ENCODE peak calls at places on chromosomes 16 and 17, in seven cellular contexts. One of them, this sample, is unnamed.

GRCh38 chr16:67181346-67181745 is 2.4 kb downstream of the MATCAP1 start:
- DNase-seq in dorsolateral prefrontal cortex: no peak
- DNase-seq in colonic mucosa: no peak
- DNase-seq in breast epithelium: no peak
- DNase-seq in prostate gland: no peak
- DNase-seq in ovary: peak; percentile 82
- DNase-seq in lower lobe of right lung: no peak
- DNase-seq in this sample: no peak

GRCh38 chr17:82929676-82930042 is 89.8 kb upstream of the ZNF750 start:
- DNase-seq in dorsolateral prefrontal cortex: peak; percentile 12
- DNase-seq in colonic mucosa: no peak
- DNase-seq in breast epithelium: no peak
- DNase-seq in prostate gland: no peak
- DNase-seq in ovary: no peak
- DNase-seq in lower lobe of right lung: peak; percentile 23
- DNase-seq in this sample: no peak

GRCh38 chr17:22273308-22273707 is 581.0 kb downstream of the KCNJ18 start:
- DNase-seq in dorsolateral prefrontal cortex: no peak
- DNase-seq in colonic mucosa: no peak
- DNase-seq in breast epithelium: no peak
- DNase-seq in prostate gland: no peak
- DNase-seq in ovary: no peak
- DNase-seq in lower lobe of right lung: no peak
- DNase-seq in this sample: no peak

GRCh38 chr17:72472116-72472515 is 351.3 kb downstream of the SOX9 start:
- DNase-seq in dorsolateral prefrontal cortex: no peak
- DNase-seq in colonic mucosa: no peak
- DNase-seq in breast epithelium: no peak
- DNase-seq in prostate gland: no peak
- DNase-seq in ovary: no peak
- DNase-seq in lower lobe of right lung: no peak
- DNase-seq in this sample: no peak

GRCh38 chr17:80246266-80246681 is 14.4 kb upstream of the RNF213 start:
- DNase-seq in dorsolateral prefrontal cortex: no peak
- DNase-seq in colonic mucosa: no peak
- DNase-seq in breast epithelium: no peak
- DNase-seq in prostate gland: no peak
- DNase-seq in ovary: no peak
- DNase-seq in lower lobe of right lung: peak; percentile 46
- DNase-seq in this sample: no peak

GRCh38 chr16:49953090-49953489 is 71.9 kb upstream of the CNEP1R1 start:
- DNase-seq in dorsolateral prefrontal cortex: no peak
- DNase-seq in colonic mucosa: no peak
- DNase-seq in breast epithelium: no peak
- DNase-seq in prostate gland: no peak
- DNase-seq in ovary: no peak
- DNase-seq in lower lobe of right lung: no peak
- DNase-seq in this sample: no peak

GRCh38 chr17:935485-935884 is 44.1 kb downstream of the NXN start:
- DNase-seq in dorsolateral prefrontal cortex: no peak
- DNase-seq in colonic mucosa: no peak
- DNase-seq in breast epithelium: peak; percentile 71
- DNase-seq in prostate gland: no peak
- DNase-seq in ovary: no peak
- DNase-seq in lower lobe of right lung: no peak
- DNase-seq in this sample: no peak

GRCh38 chr17:80836658-80836965 is 155.0 kb upstream of the CHMP6 start:
- DNase-seq in dorsolateral prefrontal cortex: peak; percentile 42
- DNase-seq in colonic mucosa: no peak
- DNase-seq in breast epithelium: no peak
- DNase-seq in prostate gland: no peak
- DNase-seq in ovary: no peak
- DNase-seq in lower lobe of right lung: no peak
- DNase-seq in this sample: no peak

GRCh38 chr17:55852734-55853133 is 101.9 kb downstream of the PCTP start:
- DNase-seq in dorsolateral prefrontal cortex: no peak
- DNase-seq in colonic mucosa: no peak
- DNase-seq in breast epithelium: no peak
- DNase-seq in prostate gland: no peak
- DNase-seq in ovary: no peak
- DNase-seq in lower lobe of right lung: no peak
- DNase-seq in this sample: no peak

GRCh38 chr16:27315333-27316037 is 1.7 kb downstream of the IL4R start:
- DNase-seq in dorsolateral prefrontal cortex: peak; percentile 35
- DNase-seq in colonic mucosa: peak; percentile 57
- DNase-seq in breast epithelium: peak; percentile 44
- DNase-seq in prostate gland: peak; percentile 35
- DNase-seq in ovary: peak; percentile 65
- DNase-seq in lower lobe of right lung: peak; percentile 65
- DNase-seq in this sample: no peak

GRCh38 chr17:35088647-35088910 is 25.1 kb upstream of the RFFL start:
- DNase-seq in dorsolateral prefrontal cortex: no peak
- DNase-seq in colonic mucosa: peak; percentile 60
- DNase-seq in breast epithelium: peak; percentile 24
- DNase-seq in prostate gland: peak; percentile 38
- DNase-seq in ovary: peak; percentile 45
- DNase-seq in lower lobe of right lung: peak; percentile 65
- DNase-seq in this sample: no peak

GRCh38 chr16:12773216-12773615 is 30.5 kb downstream of the CPPED1 start:
- DNase-seq in dorsolateral prefrontal cortex: no peak
- DNase-seq in colonic mucosa: no peak
- DNase-seq in breast epithelium: no peak
- DNase-seq in prostate gland: no peak
- DNase-seq in ovary: no peak
- DNase-seq in lower lobe of right lung: no peak
- DNase-seq in this sample: no peak

GRCh38 chr17:14616508-14616907 is 315.6 kb downstream of the HS3ST3B1 start:
- DNase-seq in dorsolateral prefrontal cortex: no peak
- DNase-seq in colonic mucosa: no peak
- DNase-seq in breast epithelium: no peak
- DNase-seq in prostate gland: no peak
- DNase-seq in ovary: no peak
- DNase-seq in lower lobe of right lung: no peak
- DNase-seq in this sample: peak; percentile 50

GRCh38 chr17:81834831-81835267 is at the start of gene PPP1R27:
- DNase-seq in dorsolateral prefrontal cortex: no peak
- DNase-seq in colonic mucosa: no peak
- DNase-seq in breast epithelium: no peak
- DNase-seq in prostate gland: no peak
- DNase-seq in ovary: no peak
- DNase-seq in lower lobe of right lung: no peak
- DNase-seq in this sample: no peak

GRCh38 chr16:74522160-74522559 is 84.8 kb downstream of the GLG1 start:
- DNase-seq in dorsolateral prefrontal cortex: no peak
- DNase-seq in colonic mucosa: no peak
- DNase-seq in breast epithelium: no peak
- DNase-seq in prostate gland: no peak
- DNase-seq in ovary: no peak
- DNase-seq in lower lobe of right lung: no peak
- DNase-seq in this sample: no peak

GRCh38 chr17:17075037-17075755 is 32.9 kb downstream of the MPRIP start:
- DNase-seq in dorsolateral prefrontal cortex: peak; percentile 26
- DNase-seq in colonic mucosa: no peak
- DNase-seq in breast epithelium: no peak
- DNase-seq in prostate gland: no peak
- DNase-seq in ovary: peak; percentile 67
- DNase-seq in lower lobe of right lung: peak; percentile 47
- DNase-seq in this sample: peak; percentile 43

GRCh38 chr17:2939714-2940351 is 123.6 kb downstream of the OR1D5 start:
- DNase-seq in dorsolateral prefrontal cortex: no peak
- DNase-seq in colonic mucosa: peak; percentile 67
- DNase-seq in breast epithelium: peak; percentile 22
- DNase-seq in prostate gland: no peak
- DNase-seq in ovary: no peak
- DNase-seq in lower lobe of right lung: peak; percentile 60
- DNase-seq in this sample: no peak

GRCh38 chr17:2936771-2937321 is 126.6 kb downstream of the OR1D5 start:
- DNase-seq in dorsolateral prefrontal cortex: no peak
- DNase-seq in colonic mucosa: no peak
- DNase-seq in breast epithelium: no peak
- DNase-seq in prostate gland: no peak
- DNase-seq in ovary: no peak
- DNase-seq in lower lobe of right lung: no peak
- DNase-seq in this sample: no peak

GRCh38 chr17:2936351-2936750 is 127.1 kb downstream of the OR1D5 start:
- DNase-seq in dorsolateral prefrontal cortex: no peak
- DNase-seq in colonic mucosa: no peak
- DNase-seq in breast epithelium: no peak
- DNase-seq in prostate gland: no peak
- DNase-seq in ovary: no peak
- DNase-seq in lower lobe of right lung: no peak
- DNase-seq in this sample: no peak

GRCh38 chr17:2935622-2936021 is 127.8 kb downstream of the OR1D5 start:
- DNase-seq in dorsolateral prefrontal cortex: no peak
- DNase-seq in colonic mucosa: no peak
- DNase-seq in breast epithelium: no peak
- DNase-seq in prostate gland: no peak
- DNase-seq in ovary: no peak
- DNase-seq in lower lobe of right lung: no peak
- DNase-seq in this sample: no peak

DNA sequence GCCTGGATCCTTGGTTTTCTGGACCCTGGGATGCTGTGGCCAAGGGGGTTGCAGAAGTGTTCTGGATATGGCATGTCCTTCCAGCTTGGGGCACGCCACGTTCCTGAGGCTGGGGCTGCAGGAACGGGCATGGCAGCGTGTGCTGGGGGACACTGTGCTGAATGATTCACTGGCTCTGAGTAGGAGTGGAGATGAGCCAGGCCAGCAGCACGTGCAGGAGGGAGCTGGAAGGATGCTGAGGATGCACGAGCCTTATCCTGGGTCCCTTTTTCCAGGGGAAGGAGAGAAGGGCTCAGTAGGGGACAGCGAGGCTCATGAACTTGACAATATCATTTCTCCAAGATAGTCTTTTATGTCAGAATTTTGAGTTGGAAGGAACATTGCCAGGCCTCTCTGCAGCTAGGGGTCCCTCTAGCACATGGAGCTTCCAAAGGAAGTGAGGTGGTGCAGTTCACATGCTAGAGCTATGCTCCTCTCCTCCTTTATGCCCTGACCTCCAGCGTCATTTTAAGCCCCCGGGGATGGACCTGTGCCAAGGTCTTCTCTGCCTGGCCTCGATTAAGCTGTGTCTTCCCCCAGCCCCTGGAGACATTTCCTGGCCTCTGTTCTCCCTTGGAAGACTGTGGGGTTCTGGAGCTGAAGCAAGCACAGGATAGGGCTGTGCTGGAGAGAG is 125.9 kb downstream of the OR1D5 start:
- DNase-seq in dorsolateral prefrontal cortex: peak; percentile 62
- DNase-seq in colonic mucosa: no peak
- DNase-seq in breast epithelium: no peak
- DNase-seq in prostate gland: no peak
- DNase-seq in ovary: no peak
- DNase-seq in lower lobe of right lung: no peak
- DNase-seq in this sample: no peak
- TF ChIP-seq CTCF in dorsolateral prefrontal cortex: peak; percentile 41
- TF ChIP-seq CTCF in colonic mucosa: no peak
- TF ChIP-seq CTCF in breast epithelium: no peak
- TF ChIP-seq CTCF in prostate gland: no peak
- TF ChIP-seq CTCF in ovary: no peak
- TF ChIP-seq CTCF in lower lobe of right lung: no peak
- TF ChIP-seq CTCF in this sample: peak; percentile 43

GRCh38 chr17:76676629-76677028 is 33.1 kb upstream of the ST6GALNAC1 start:
- DNase-seq in dorsolateral prefrontal cortex: no peak
- DNase-seq in colonic mucosa: no peak
- DNase-seq in breast epithelium: no peak
- DNase-seq in prostate gland: no peak
- DNase-seq in ovary: no peak
- DNase-seq in lower lobe of right lung: no peak
- DNase-seq in this sample: no peak
- H3K4me3 ChIP-seq in dorsolateral prefrontal cortex: no peak overlapping the region
- H3K4me3 ChIP-seq in colonic mucosa: no peak overlapping the region
- H3K4me3 ChIP-seq in breast epithelium: no peak overlapping the region
- H3K4me3 ChIP-seq in prostate gland: no peak overlapping the region
- H3K4me3 ChIP-seq in ovary: no peak overlapping the region
- H3K4me3 ChIP-seq in lower lobe of right lung: no peak overlapping the region
- H3K4me3 ChIP-seq in this sample: no peak overlapping the region

GRCh38 chr16:935684-936083 is 35.1 kb downstream of the LMF1 start:
- DNase-seq in dorsolateral prefrontal cortex: no peak
- DNase-seq in colonic mucosa: no peak
- DNase-seq in breast epithelium: no peak
- DNase-seq in prostate gland: no peak
- DNase-seq in ovary: no peak
- DNase-seq in lower lobe of right lung: no peak
- DNase-seq in this sample: no peak
- H3K27me3 ChIP-seq in dorsolateral prefrontal cortex: no peaks in the 10 kb centered on the region
- H3K27me3 ChIP-seq in colonic mucosa: no peaks in the 10 kb centered on the region
- H3K27me3 ChIP-seq in breast epithelium: no peaks in the 10 kb centered on the region
- H3K27me3 ChIP-seq in prostate gland: no peaks in the 10 kb centered on the region
- H3K27me3 ChIP-seq in ovary: no peaks in the 10 kb centered on the region
- H3K27me3 ChIP-seq in lower lobe of right lung: no peaks in the 10 kb centered on the region
- H3K27me3 ChIP-seq in this sample: no peaks in the 10 kb centered on the region

GRCh38 chr16:35193956-35194355 is 1734.5 kb downstream of the TP53TG3F start:
- DNase-seq in dorsolateral prefrontal cortex: no peak
- DNase-seq in colonic mucosa: no peak
- DNase-seq in breast epithelium: no peak
- DNase-seq in prostate gland: no peak
- DNase-seq in ovary: no peak
- DNase-seq in lower lobe of right lung: no peak
- DNase-seq in this sample: no peak

GRCh38 chr16:35195864-35196216 is 1736.4 kb downstream of the TP53TG3F start:
- DNase-seq in dorsolateral prefrontal cortex: no peak
- DNase-seq in colonic mucosa: no peak
- DNase-seq in breast epithelium: no peak
- DNase-seq in prostate gland: no peak
- DNase-seq in ovary: no peak
- DNase-seq in lower lobe of right lung: peak; percentile 31
- DNase-seq in this sample: no peak

GRCh38 chr16:35196313-35196712 is 1736.9 kb downstream of the TP53TG3F start:
- DNase-seq in dorsolateral prefrontal cortex: no peak
- DNase-seq in colonic mucosa: no peak
- DNase-seq in breast epithelium: no peak
- DNase-seq in prostate gland: no peak
- DNase-seq in ovary: no peak
- DNase-seq in lower lobe of right lung: no peak
- DNase-seq in this sample: no peak

GRCh38 chr16:35194681-35195080 is 1735.3 kb downstream of the TP53TG3F start:
- DNase-seq in dorsolateral prefrontal cortex: no peak
- DNase-seq in colonic mucosa: no peak
- DNase-seq in breast epithelium: no peak
- DNase-seq in prostate gland: no peak
- DNase-seq in ovary: no peak
- DNase-seq in lower lobe of right lung: peak; percentile 22
- DNase-seq in this sample: no peak

DNA sequence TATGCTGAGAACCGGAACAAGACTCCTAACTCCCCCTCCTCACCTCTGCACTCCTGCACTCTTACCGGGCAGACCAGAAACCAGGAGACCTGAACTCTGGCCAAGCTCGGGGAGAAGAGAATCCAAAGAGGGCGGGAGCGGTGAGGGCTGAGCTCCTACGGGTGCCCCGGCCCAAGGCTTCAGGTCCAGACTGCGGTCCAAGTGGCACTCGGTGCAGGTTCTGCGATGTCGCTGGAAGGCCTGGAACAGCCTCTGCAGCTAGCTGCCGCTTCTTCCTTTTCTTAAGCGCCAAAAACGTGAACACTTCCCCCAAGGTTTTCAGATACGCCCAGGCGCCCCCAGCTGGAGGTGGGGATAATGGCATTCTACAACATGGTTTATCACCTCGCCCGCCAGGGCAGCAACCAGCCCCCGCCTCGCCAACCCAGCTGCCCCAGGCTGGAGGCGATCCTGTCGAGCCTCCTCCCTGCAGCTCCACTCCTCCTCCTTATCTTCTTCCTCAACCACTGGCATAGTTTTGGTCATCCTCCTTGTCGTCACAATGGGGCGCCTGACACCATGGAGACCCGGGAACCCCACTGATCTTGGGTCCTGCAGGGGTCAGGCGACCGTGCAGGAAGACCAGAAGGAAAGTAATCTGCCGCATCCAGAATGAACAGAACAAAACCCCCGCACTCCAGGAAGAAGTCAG is 1735.9 kb downstream of the TP53TG3F start:
- DNase-seq in dorsolateral prefrontal cortex: no peak
- DNase-seq in colonic mucosa: no peak
- DNase-seq in breast epithelium: no peak
- DNase-seq in prostate gland: no peak
- DNase-seq in ovary: no peak
- DNase-seq in lower lobe of right lung: peak; percentile 14
- DNase-seq in this sample: no peak
- TF ChIP-seq CTCF in dorsolateral prefrontal cortex: no peak
- TF ChIP-seq CTCF in colonic mucosa: no peak
- TF ChIP-seq CTCF in breast epithelium: no peak
- TF ChIP-seq CTCF in prostate gland: no peak
- TF ChIP-seq CTCF in ovary: no peak
- TF ChIP-seq CTCF in lower lobe of right lung: no peak
- TF ChIP-seq CTCF in this sample: no peak

This sample was measured in BJ.